ENCODE peak calls at places on chromosomes 13 and 19, in five cellular contexts. One of them, this sample, is unnamed.

GRCh38 chr19:38912600-38913514 is 871 bp upstream of the CCER2 start:
- DNase-seq in PC-3: no peak
- DNase-seq in PC-9: peak; percentile 39
- DNase-seq in fibroblast of lung: no peak
- DNase-seq in mammary epithelial cell: no peak
- DNase-seq in this sample: no peak

GRCh38 chr19:6925801-6926751 is 38.7 kb downstream of the ADGRE1 start:
- DNase-seq in PC-9: no peak
- DNase-seq in PC-3: peak; percentile 60
- DNase-seq in mammary epithelial cell: peak; percentile 6
- DNase-seq in fibroblast of lung: no peak
- DNase-seq in this sample: no peak

GRCh38 chr13:32940601-32941000 is 75.6 kb upstream of the KL start:
- DNase-seq in mammary epithelial cell: no peak
- DNase-seq in PC-9: no peak
- DNase-seq in PC-3: no peak
- DNase-seq in fibroblast of lung: peak; percentile 58
- DNase-seq in this sample: peak; percentile 30

GRCh38 chr13:39353988-39354387 is 249.0 kb downstream of the LHFPL6 start:
- DNase-seq in PC-9: no peak
- DNase-seq in PC-3: no peak
- DNase-seq in fibroblast of lung: peak; percentile 85
- DNase-seq in mammary epithelial cell: peak; percentile 77
- DNase-seq in this sample: peak; percentile 78

GRCh38 chr13:111184685-111185401 is 69.7 kb downstream of the ARHGEF7 start:
- DNase-seq in PC-3: no peak
- DNase-seq in mammary epithelial cell: no peak
- DNase-seq in PC-9: no peak
- DNase-seq in fibroblast of lung: no peak
- DNase-seq in this sample: no peak

GRCh38 chr19:2865334-2866221 is 1.6 kb upstream of the ZNF556 start:
- DNase-seq in fibroblast of lung: no peak
- DNase-seq in PC-3: no peak
- DNase-seq in mammary epithelial cell: no peak
- DNase-seq in PC-9: no peak
- DNase-seq in this sample: no peak

GRCh38 chr19:58021541-58022282 is 12.1 kb upstream of the ZSCAN1 start:
- DNase-seq in mammary epithelial cell: peak; percentile 9
- DNase-seq in PC-9: peak; percentile 41
- DNase-seq in fibroblast of lung: peak; percentile 25
- DNase-seq in PC-3: no peak
- DNase-seq in this sample: peak; percentile 18

GRCh38 chr19:28558783-28559182 is 654.2 kb downstream of the UQCRFS1 start:
- DNase-seq in PC-9: no peak
- DNase-seq in fibroblast of lung: no peak
- DNase-seq in PC-3: no peak
- DNase-seq in mammary epithelial cell: no peak
- DNase-seq in this sample: no peak

GRCh38 chr19:56681702-56682101 is 10.1 kb upstream of the ZNF835 start:
- DNase-seq in mammary epithelial cell: no peak
- DNase-seq in PC-9: no peak
- DNase-seq in fibroblast of lung: no peak
- DNase-seq in PC-3: no peak
- DNase-seq in this sample: no peak

GRCh38 chr13:33711441-33711840 is 106.5 kb upstream of the RFC3 start:
- DNase-seq in PC-3: no peak
- DNase-seq in mammary epithelial cell: no peak
- DNase-seq in PC-9: no peak
- DNase-seq in fibroblast of lung: peak; percentile 29
- DNase-seq in this sample: peak; percentile 25

GRCh38 chr19:50332014-50332263 is 2.8 kb upstream of the KCNC3 start:
- DNase-seq in fibroblast of lung: no peak
- DNase-seq in mammary epithelial cell: no peak
- DNase-seq in PC-3: no peak
- DNase-seq in PC-9: no peak
- DNase-seq in this sample: no peak

GRCh38 chr19:38669532-38669931 is 22.1 kb downstream of the ACTN4 start:
- DNase-seq in mammary epithelial cell: no peak
- DNase-seq in fibroblast of lung: no peak
- DNase-seq in PC-9: no peak
- DNase-seq in PC-3: no peak
- DNase-seq in this sample: no peak

GRCh38 chr19:40335101-40335500 is 13.1 kb downstream of the C19orf47 start:
- DNase-seq in fibroblast of lung: no peak
- DNase-seq in PC-3: no peak
- DNase-seq in PC-9: no peak
- DNase-seq in mammary epithelial cell: no peak
- DNase-seq in this sample: no peak

GRCh38 chr13:75481176-75482069 is 546 bp downstream of the TBC1D4 start:
- DNase-seq in mammary epithelial cell: peak; percentile 56
- DNase-seq in PC-9: no peak
- DNase-seq in fibroblast of lung: peak; percentile 40
- DNase-seq in PC-3: peak; percentile 28
- DNase-seq in this sample: no peak

GRCh38 chr13:88622362-88622973 is 951.3 kb downstream of the SLITRK5 start:
- DNase-seq in PC-9: no peak
- DNase-seq in fibroblast of lung: no peak
- DNase-seq in mammary epithelial cell: no peak
- DNase-seq in PC-3: no peak
- DNase-seq in this sample: no peak

GRCh38 chr13:101204270-101205011 is 211.9 kb downstream of the NALCN start:
- DNase-seq in PC-9: no peak
- DNase-seq in fibroblast of lung: peak; percentile 42
- DNase-seq in PC-3: no peak
- DNase-seq in mammary epithelial cell: no peak
- DNase-seq in this sample: peak; percentile 28

GRCh38 chr19:41299046-41299754 is 10.8 kb upstream of the CCDC97 start:
- DNase-seq in mammary epithelial cell: no peak
- DNase-seq in PC-3: no peak
- DNase-seq in fibroblast of lung: peak; percentile 13
- DNase-seq in PC-9: no peak
- DNase-seq in this sample: no peak

GRCh38 chr19:41697198-41697855 is 9.3 kb upstream of the CEACAM7 start:
- DNase-seq in PC-3: no peak
- DNase-seq in PC-9: no peak
- DNase-seq in mammary epithelial cell: no peak
- DNase-seq in fibroblast of lung: no peak
- DNase-seq in this sample: no peak

GRCh38 chr13:87952377-87952776 is 281.2 kb downstream of the SLITRK5 start:
- DNase-seq in PC-9: no peak
- DNase-seq in fibroblast of lung: no peak
- DNase-seq in PC-3: no peak
- DNase-seq in mammary epithelial cell: no peak
- DNase-seq in this sample: no peak

GRCh38 chr19:48511321-48511731 is 309 bp downstream of the LMTK3 start:
- DNase-seq in fibroblast of lung: no peak
- DNase-seq in mammary epithelial cell: no peak
- DNase-seq in PC-9: no peak
- DNase-seq in PC-3: no peak
- DNase-seq in this sample: no peak

GRCh38 chr19:41872384-41872774 is 4.7 kb upstream of the CD79A start:
- DNase-seq in fibroblast of lung: no peak
- DNase-seq in PC-3: no peak
- DNase-seq in mammary epithelial cell: no peak
- DNase-seq in PC-9: no peak
- DNase-seq in this sample: no peak

GRCh38 chr19:33394006-33394722 is 20.7 kb downstream of the CEBPG start:
- DNase-seq in mammary epithelial cell: peak; percentile 75
- DNase-seq in PC-3: peak; percentile 14
- DNase-seq in fibroblast of lung: peak; percentile 74
- DNase-seq in PC-9: no peak
- DNase-seq in this sample: peak; percentile 68

GRCh38 chr13:28181413-28181812 is 43.1 kb downstream of the PAN3 start:
- DNase-seq in fibroblast of lung: peak; percentile 49
- DNase-seq in mammary epithelial cell: peak; percentile 90
- DNase-seq in PC-9: peak; percentile 92
- DNase-seq in PC-3: peak; percentile 83
- DNase-seq in this sample: peak; percentile 42

GRCh38 chr19:17376935-17377600 is at the start of gene PLVAP:
- DNase-seq in mammary epithelial cell: no peak
- DNase-seq in PC-9: no peak
- DNase-seq in fibroblast of lung: no peak
- DNase-seq in PC-3: no peak
- DNase-seq in this sample: no peak

GRCh38 chr13:110794209-110794608 is 80.7 kb downstream of the ING1 start:
- DNase-seq in PC-9: no peak
- DNase-seq in PC-3: no peak
- DNase-seq in mammary epithelial cell: no peak
- DNase-seq in fibroblast of lung: no peak
- DNase-seq in this sample: no peak

GRCh38 chr19:42301646-42302204 is at the start of gene PRR19:
- DNase-seq in PC-9: no peak
- DNase-seq in fibroblast of lung: no peak
- DNase-seq in PC-3: no peak
- DNase-seq in mammary epithelial cell: no peak
- DNase-seq in this sample: no peak

GRCh38 chr13:37602743-37603381 is 4.3 kb upstream of the POSTN start:
- DNase-seq in mammary epithelial cell: no peak
- DNase-seq in PC-3: peak; percentile 6
- DNase-seq in fibroblast of lung: peak; percentile 36
- DNase-seq in PC-9: no peak
- DNase-seq in this sample: no peak

GRCh38 chr19:40803170-40803856 is 4.3 kb downstream of the EGLN2 start:
- DNase-seq in PC-3: no peak
- DNase-seq in PC-9: no peak
- DNase-seq in fibroblast of lung: no peak
- DNase-seq in mammary epithelial cell: no peak
- DNase-seq in this sample: no peak

GRCh38 chr13:39321578-39321977 is 281.4 kb downstream of the LHFPL6 start:
- DNase-seq in fibroblast of lung: no peak
- DNase-seq in mammary epithelial cell: no peak
- DNase-seq in PC-3: no peak
- DNase-seq in PC-9: no peak
- DNase-seq in this sample: no peak

GRCh38 chr13:108342369-108343289 is 73.1 kb downstream of the TNFSF13B start:
- DNase-seq in PC-3: peak; percentile 49
- DNase-seq in mammary epithelial cell: peak; percentile 6
- DNase-seq in PC-9: no peak
- DNase-seq in fibroblast of lung: peak; percentile 38
- DNase-seq in this sample: peak; percentile 14

GRCh38 chr19:3506384-3507340 is 551 bp downstream of the FZR1 start:
- DNase-seq in PC-3: peak; percentile 7
- DNase-seq in fibroblast of lung: no peak
- DNase-seq in PC-9: no peak
- DNase-seq in mammary epithelial cell: peak; percentile 40
- DNase-seq in this sample: no peak

GRCh38 chr19:8485561-8486371 is 16.7 kb downstream of the PRAM1 start:
- DNase-seq in PC-3: no peak
- DNase-seq in PC-9: no peak
- DNase-seq in fibroblast of lung: no peak
- DNase-seq in mammary epithelial cell: no peak
- DNase-seq in this sample: no peak
- H3K79me2 ChIP-seq in PC-3: peaks cover 30% of the 10 kb centered on the region
- H3K79me2 ChIP-seq in PC-9: peaks cover 42% of the 10 kb centered on the region
- H3K79me2 ChIP-seq in fibroblast of lung: peaks cover 24% of the 10 kb centered on the region
- H3K79me2 ChIP-seq in mammary epithelial cell: peaks cover 48% of the 10 kb centered on the region
- H3K79me2 ChIP-seq in this sample: peaks cover 49% of the 10 kb centered on the region

DNA sequence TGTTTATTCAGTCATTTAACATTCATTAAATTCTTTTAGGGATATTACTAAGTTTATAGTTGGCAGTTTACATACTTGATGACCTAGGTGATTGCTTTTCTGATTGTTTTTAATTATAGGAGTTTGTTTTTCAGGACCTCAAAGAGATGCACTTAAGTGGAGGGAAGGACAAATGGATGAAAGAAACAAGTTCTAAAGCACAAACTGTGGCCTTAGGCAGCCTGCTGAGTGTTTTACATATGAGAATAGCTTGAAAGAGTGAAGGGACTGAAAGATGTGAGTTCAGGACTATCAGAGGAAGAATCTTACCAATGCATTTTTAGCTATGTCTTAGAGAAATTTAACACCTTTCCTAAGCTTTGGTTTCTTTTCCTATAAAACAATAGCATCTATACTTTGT is 402.6 kb downstream of the KLF12 start:
- DNase-seq in fibroblast of lung: no peak
- DNase-seq in PC-3: no peak
- DNase-seq in PC-9: no peak
- DNase-seq in mammary epithelial cell: no peak
- DNase-seq in this sample: no peak
- H3K79me2 ChIP-seq in fibroblast of lung: no peaks in the 10 kb centered on the region
- H3K79me2 ChIP-seq in PC-3: no peaks in the 10 kb centered on the region
- H3K79me2 ChIP-seq in PC-9: no peaks in the 10 kb centered on the region
- H3K79me2 ChIP-seq in mammary epithelial cell: no peaks in the 10 kb centered on the region
- H3K79me2 ChIP-seq in this sample: no peaks in the 10 kb centered on the region

GRCh38 chr13:77093735-77094134 is 66.8 kb upstream of the FBXL3 start:
- DNase-seq in fibroblast of lung: no peak
- DNase-seq in PC-9: no peak
- DNase-seq in PC-3: no peak
- DNase-seq in mammary epithelial cell: no peak
- DNase-seq in this sample: no peak
- H3K79me2 ChIP-seq in fibroblast of lung: no peaks in the 10 kb centered on the region
- H3K79me2 ChIP-seq in PC-9: no peaks in the 10 kb centered on the region
- H3K79me2 ChIP-seq in PC-3: no peaks in the 10 kb centered on the region
- H3K79me2 ChIP-seq in mammary epithelial cell: no peaks in the 10 kb centered on the region
- H3K79me2 ChIP-seq in this sample: no peaks in the 10 kb centered on the region

GRCh38 chr13:48434203-48434602 is 21.3 kb upstream of the LPAR6 start:
- DNase-seq in mammary epithelial cell: no peak
- DNase-seq in fibroblast of lung: no peak
- DNase-seq in PC-3: no peak
- DNase-seq in PC-9: no peak
- DNase-seq in this sample: no peak

GRCh38 chr13:48429036-48429435 is 16.1 kb upstream of the LPAR6 start:
- DNase-seq in PC-3: no peak
- DNase-seq in fibroblast of lung: no peak
- DNase-seq in PC-9: no peak
- DNase-seq in mammary epithelial cell: no peak
- DNase-seq in this sample: no peak

GRCh38 chr13:48429886-48430285 is 17.0 kb upstream of the LPAR6 start:
- DNase-seq in mammary epithelial cell: no peak
- DNase-seq in fibroblast of lung: no peak
- DNase-seq in PC-9: no peak
- DNase-seq in PC-3: no peak
- DNase-seq in this sample: no peak

GRCh38 chr13:48431431-48431830 is 18.5 kb upstream of the LPAR6 start:
- DNase-seq in fibroblast of lung: peak; percentile 79
- DNase-seq in PC-9: no peak
- DNase-seq in PC-3: no peak
- DNase-seq in mammary epithelial cell: no peak
- DNase-seq in this sample: peak; percentile 74

DNA sequence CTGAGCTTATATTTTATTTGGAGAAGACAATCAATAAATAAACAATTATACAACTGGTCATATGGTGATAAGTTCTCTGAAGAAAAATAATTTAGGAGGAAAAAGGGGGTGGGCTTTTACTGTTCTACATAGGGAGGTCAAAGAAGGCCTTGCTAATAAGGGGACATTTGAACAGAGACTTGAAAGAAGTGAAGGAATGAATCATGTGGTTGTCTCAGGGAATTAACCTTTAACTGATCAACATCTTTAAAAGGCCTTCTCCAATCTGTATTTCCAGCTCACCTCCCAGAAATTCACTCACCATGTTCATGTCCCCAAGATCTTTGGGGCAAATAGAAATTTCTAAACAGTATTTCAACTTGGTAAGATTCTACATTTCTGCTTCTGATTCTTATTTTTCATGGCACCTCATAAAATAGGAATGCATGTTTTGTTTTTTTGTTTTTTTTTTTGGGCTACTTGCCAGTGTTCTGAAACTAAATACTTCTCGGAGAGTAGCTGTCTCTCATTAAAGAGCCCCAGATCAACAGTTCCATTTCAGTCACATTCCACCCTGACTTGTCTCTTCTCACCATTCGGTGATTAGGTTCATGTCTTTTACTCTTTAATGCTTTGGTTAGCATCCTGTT is 19.2 kb upstream of the LPAR6 start:
- DNase-seq in PC-3: no peak
- DNase-seq in mammary epithelial cell: no peak
- DNase-seq in fibroblast of lung: peak; percentile 41
- DNase-seq in PC-9: no peak
- DNase-seq in this sample: peak; percentile 39
- H3K79me2 ChIP-seq in PC-3: no peaks in the 10 kb centered on the region
- H3K79me2 ChIP-seq in mammary epithelial cell: peaks cover 3% of the 10 kb centered on the region
- H3K79me2 ChIP-seq in fibroblast of lung: no peaks in the 10 kb centered on the region
- H3K79me2 ChIP-seq in PC-9: no peaks in the 10 kb centered on the region
- H3K79me2 ChIP-seq in this sample: no peaks in the 10 kb centered on the region